ENCODE peak calls at places on chromosomes 6 and 20, in ten cellular contexts. N is nephron progenitor cell; K is BJ; J is CD8-positive, alpha-beta memory T cell; L is heart right ventricle; Y is neural crest cell; U is T-helper 9 cell; A is activated CD8-positive, alpha-beta T cell treated with anti-CD3 and anti-CD28 coated beads for 36 hours; Z is lower lobe of right lung; O is LHCN-M2. R is an unnamed sample.

GRCh38 chr6:82030761-82031160 is 216.8 kb downstream of the IBTK start:
- DNase-seq in L (no peak), N (no peak), K (no peak), J (no peak), O (no peak), U (no peak), Y (no peak), Z (no peak), A (no peak), R (no peak)

GRCh38 chr20:51366155-51366886 is 176.2 kb downstream of the NFATC2 start:
- DNase-seq in N (no peak), O (peak; percentile 100), A (no peak), Z (no peak), J (no peak), Y (no peak), U (no peak), K (peak; percentile 100), L (peak; percentile 68), R (no peak)

GRCh38 chr20:50865591-50865990 is 65.6 kb downstream of the ADNP start:
- DNase-seq in J (no peak), U (no peak), Z (no peak), Y (no peak), L (no peak), K (no peak), N (no peak), A (no peak), O (peak; percentile 43), R (no peak)

GRCh38 chr6:34993206-34993605 is 104.2 kb downstream of the ANKS1A start:
- DNase-seq in K (no peak), Z (no peak), L (no peak), A (no peak), O (no peak), Y (no peak), U (no peak), N (no peak), J (no peak), R (no peak)

GRCh38 chr6:72784071-72784470 is 162.2 kb downstream of the KCNQ5 start:
- DNase-seq in U (no peak), L (no peak), Z (no peak), J (no peak), O (no peak), K (no peak), N (no peak), Y (no peak), A (no peak), R (no peak)

GRCh38 chr20:59221049-59221748 is 57.6 kb downstream of the ZNF831 start:
- DNase-seq in A (no peak), Z (no peak), L (no peak), J (no peak), U (no peak), O (peak; percentile 6), K (no peak), Y (no peak), N (no peak), R (no peak)

GRCh38 chr6:110799655-110800054 is 15.6 kb downstream of the CDK19 start:
- DNase-seq in Z (no peak), O (no peak), N (no peak), Y (no peak), J (no peak), K (no peak), U (no peak), A (no peak), L (no peak), R (no peak)

GRCh38 chr20:6169251-6169650 is 46.4 kb upstream of the FERMT1 start:
- DNase-seq in Z (no peak), A (no peak), O (no peak), K (no peak), Y (no peak), U (no peak), N (no peak), J (no peak), L (no peak), R (no peak)

GRCh38 chr20:44166477-44166876 is 20.5 kb downstream of the JPH2 start:
- DNase-seq in Z (no peak), L (no peak), U (no peak), O (peak; percentile 81), Y (no peak), J (no peak), A (no peak), N (no peak), K (peak; percentile 30), R (peak; percentile 13)

GRCh38 chr6:4179960-4180652 is 44.7 kb upstream of the ECI2 start:
- DNase-seq in Y (no peak), N (no peak), O (no peak), Z (no peak), A (no peak), L (no peak), U (no peak), K (no peak), J (no peak), R (no peak)

GRCh38 chr20:44912189-44912588 is 2.3 kb downstream of the PABPC1L start:
- DNase-seq in N (no peak), Z (no peak), O (no peak), U (no peak), A (no peak), J (no peak), K (no peak), L (no peak), Y (no peak), R (no peak)

GRCh38 chr20:59214083-59214482 is 50.5 kb downstream of the ZNF831 start:
- DNase-seq in N (no peak), L (no peak), A (no peak), Z (no peak), J (no peak), O (no peak), Y (no peak), K (no peak), U (no peak), R (no peak)

GRCh38 chr6:152089992-152090391 is 282.5 kb downstream of the ESR1 start:
- DNase-seq in A (no peak), J (no peak), K (no peak), U (no peak), N (no peak), Z (no peak), Y (no peak), L (peak; percentile 11), O (peak; percentile 68), R (no peak)